ENCODE peak calls at places on chromosomes 13 and 19, in five cellular contexts. O, Y, G, X and E are unnamed samples.

GRCh38 chr19:42397315-42398166 is 7.4 kb upstream of the CNFN start:
- DNase-seq in O (no peak), Y (peak), G (no peak), X (no peak), E (no peak)

GRCh38 chr13:92196566-92197256 is 798.3 kb downstream of the GPC5 start:
- DNase-seq in Y (no peak), O (no peak), G (no peak), X (no peak), E (no peak)

GRCh38 chr13:87122551-87122950 is 548.6 kb upstream of the SLITRK5 start:
- DNase-seq in O (no peak), X (no peak), Y (peak), G (no peak), E (no peak)

GRCh38 chr13:109938255-109938936 is 152.0 kb upstream of the IRS2 start:
- DNase-seq in Y (peak), O (no peak), X (no peak), G (no peak), E (no peak)

GRCh38 chr19:512548-513365 is 5.5 kb downstream of the TPGS1 start:
- DNase-seq in X (no peak), O (no peak), G (no peak), Y (no peak), E (no peak)

GRCh38 chr19:18850560-18851375 is 19.0 kb downstream of the UPF1 start:
- DNase-seq in O (no peak), X (no peak), G (no peak), Y (no peak), E (no peak)

GRCh38 chr13:102862624-102863210 is 16.9 kb downstream of the ERCC5 start:
- DNase-seq in X (no peak), G (no peak), O (no peak), Y (no peak), E (no peak)

GRCh38 chr13:101545521-101545920 is 93.0 kb downstream of the ITGBL1 start:
- DNase-seq in O (no peak), X (no peak), G (no peak), Y (no peak), E (no peak)

GRCh38 chr13:98540476-98540875 is 36.4 kb downstream of the STK24 start:
- DNase-seq in G (no peak), X (no peak), Y (no peak), O (no peak), E (no peak)

GRCh38 chr13:60788156-60788829 is 391.3 kb downstream of the TDRD3 start:
- DNase-seq in G (no peak), O (no peak), Y (no peak), X (peak), E (no peak)

GRCh38 chr13:109885235-109885634 is 98.9 kb upstream of the IRS2 start:
- DNase-seq in G (no peak), O (no peak), Y (no peak), X (no peak), E (no peak)

GRCh38 chr19:42512743-42513304 is 15.5 kb downstream of the CEACAM1 start:
- DNase-seq in O (no peak), G (no peak), X (no peak), Y (no peak), E (no peak)

GRCh38 chr19:17654993-17655392 is 33.2 kb downstream of the UNC13A start:
- DNase-seq in O (no peak), G (no peak), X (no peak), Y (no peak), E (no peak)

GRCh38 chr19:45419396-45419795 is 4.3 kb downstream of the ERCC1 start:
- DNase-seq in Y (no peak), O (no peak), G (no peak), X (no peak), E (no peak)

GRCh38 chr19:7979011-7979410 is 26.4 kb downstream of the ELAVL1 start:
- DNase-seq in Y (no peak), G (no peak), X (no peak), O (no peak), E (no peak)

GRCh38 chr13:111337206-111337605 is 16.8 kb downstream of the TEX29 start:
- DNase-seq in Y (no peak), O (no peak), G (no peak), X (no peak), E (no peak)

GRCh38 chr13:18212873-18213272 is 968.8 kb downstream of the TUBA3C start:
- DNase-seq in G (no peak), Y (no peak), O (no peak), X (no peak), E (peak)

GRCh38 chr13:20814224-20814910 is 40.6 kb upstream of the EEF1AKMT1 start:
- DNase-seq in X (peak), G (no peak), O (no peak), Y (peak), E (peak)

GRCh38 chr13:31209172-31209818 is 9.5 kb downstream of the B3GLCT start:
- DNase-seq in X (peak), O (no peak), G (no peak), Y (no peak), E (peak)

GRCh38 chr13:71217827-71218226 is 649.2 kb downstream of the DACH1 start:
- DNase-seq in Y (no peak), X (no peak), G (no peak), O (no peak), E (no peak)

GRCh38 chr19:49588370-49589122 is 2.4 kb upstream of the PRR12 start:
- DNase-seq in X (no peak), Y (no peak), O (no peak), G (no peak), E (no peak)

GRCh38 chr13:101700598-101700997 is 248.1 kb downstream of the ITGBL1 start:
- DNase-seq in O (no peak), G (no peak), X (no peak), Y (no peak), E (no peak)

GRCh38 chr13:54287062-54287764 is 1258.6 kb downstream of the OLFM4 start:
- DNase-seq in X (no peak), O (no peak), G (no peak), Y (no peak), E (no peak)

GRCh38 chr19:58572818-58573657 is at the start of gene MZF1:
- DNase-seq in G (no peak), O (peak), X (peak), Y (peak), E (peak)

GRCh38 chr19:6064016-6064702 is 46.1 kb downstream of the RFX2 start:
- DNase-seq in G (no peak), O (no peak), Y (peak), X (no peak), E (peak)

GRCh38 chr13:37065893-37066526 is 6.5 kb upstream of the SUPT20H start:
- DNase-seq in G (no peak), O (no peak), Y (no peak), X (no peak), E (no peak)

GRCh38 chr13:102286326-102286725 is 115.5 kb downstream of the FGF14 start:
- DNase-seq in O (no peak), X (no peak), G (no peak), Y (peak), E (no peak)

GRCh38 chr13:99626461-99627082 is 125.3 kb downstream of the TM9SF2 start:
- DNase-seq in G (no peak), Y (peak), O (no peak), X (no peak), E (no peak)

GRCh38 chr13:36924001-36924400 is 4.0 kb upstream of the SMAD9 start:
- DNase-seq in X (no peak), Y (no peak), O (no peak), G (no peak), E (no peak)

GRCh38 chr13:73981595-73981994 is 152.6 kb downstream of the KLF12 start:
- DNase-seq in G (no peak), O (no peak), Y (no peak), X (no peak), E (no peak)